ENCODE peak calls at places on chromosomes 3 and 15, in four cellular contexts. One of them, this sample, is unnamed.

GRCh38 chr3:449711-450110 is 253.1 kb downstream of the CHL1 start:
- DNase-seq in transverse colon: no peak
- DNase-seq in foreskin fibroblast: no peak
- DNase-seq in psoas muscle: no peak
- DNase-seq in this sample: no peak

GRCh38 chr3:54917862-54918261 is 10.0 kb downstream of the LRTM1 start:
- DNase-seq in transverse colon: no peak
- DNase-seq in foreskin fibroblast: no peak
- DNase-seq in psoas muscle: no peak
- DNase-seq in this sample: no peak

GRCh38 chr3:32835943-32836342 is 18.1 kb downstream of the TRIM71 start:
- DNase-seq in transverse colon: no peak
- DNase-seq in foreskin fibroblast: no peak
- DNase-seq in psoas muscle: no peak
- DNase-seq in this sample: no peak

GRCh38 chr15:47037003-47037402 is 680.3 kb upstream of the SEMA6D start:
- DNase-seq in transverse colon: no peak
- DNase-seq in foreskin fibroblast: no peak
- DNase-seq in psoas muscle: no peak
- DNase-seq in this sample: no peak

GRCh38 chr3:73625124-73625665 is 454 bp upstream of the PDZRN3 start:
- DNase-seq in transverse colon: no peak
- DNase-seq in foreskin fibroblast: peak; percentile 63
- DNase-seq in psoas muscle: no peak
- DNase-seq in this sample: no peak

GRCh38 chr15:36632196-36632595 is 52.8 kb downstream of the CDIN1 start:
- DNase-seq in transverse colon: no peak
- DNase-seq in foreskin fibroblast: peak; percentile 53
- DNase-seq in psoas muscle: no peak
- DNase-seq in this sample: no peak

GRCh38 chr3:72489916-72490315 is 358.3 kb downstream of the SHQ1 start:
- DNase-seq in transverse colon: no peak
- DNase-seq in foreskin fibroblast: no peak
- DNase-seq in psoas muscle: no peak
- DNase-seq in this sample: peak; percentile 34

GRCh38 chr3:185959609-185960517 is 22.0 kb upstream of the TRA2B start:
- DNase-seq in transverse colon: peak; percentile 64
- DNase-seq in foreskin fibroblast: peak; percentile 75
- DNase-seq in psoas muscle: no peak
- DNase-seq in this sample: no peak

GRCh38 chr3:31170932-31171670 is 276.6 kb upstream of the GADL1 start:
- DNase-seq in transverse colon: no peak
- DNase-seq in foreskin fibroblast: peak; percentile 8
- DNase-seq in psoas muscle: no peak
- DNase-seq in this sample: no peak

GRCh38 chr3:107664614-107665013 is 141.9 kb downstream of the BBX start:
- DNase-seq in transverse colon: no peak
- DNase-seq in foreskin fibroblast: no peak
- DNase-seq in psoas muscle: no peak
- DNase-seq in this sample: no peak

GRCh38 chr3:111763968-111764367 is 95.1 kb upstream of the PHLDB2 start:
- DNase-seq in transverse colon: no peak
- DNase-seq in foreskin fibroblast: peak; percentile 58
- DNase-seq in psoas muscle: no peak
- DNase-seq in this sample: no peak

GRCh38 chr15:39363761-39364586 is 216.9 kb upstream of the THBS1 start:
- DNase-seq in transverse colon: no peak
- DNase-seq in foreskin fibroblast: peak; percentile 88
- DNase-seq in psoas muscle: no peak
- DNase-seq in this sample: no peak

GRCh38 chr3:61564405-61565059 is 3.2 kb downstream of the PTPRG start:
- DNase-seq in transverse colon: peak; percentile 85
- DNase-seq in foreskin fibroblast: peak; percentile 72
- DNase-seq in psoas muscle: peak; percentile 83
- DNase-seq in this sample: no peak

GRCh38 chr3:17640466-17640865 is 102.0 kb downstream of the TBC1D5 start:
- DNase-seq in transverse colon: no peak
- DNase-seq in foreskin fibroblast: peak; percentile 24
- DNase-seq in psoas muscle: no peak
- DNase-seq in this sample: no peak

GRCh38 chr3:16940769-16941683 is 56.3 kb downstream of the PLCL2 start:
- DNase-seq in transverse colon: no peak
- DNase-seq in foreskin fibroblast: no peak
- DNase-seq in psoas muscle: no peak
- DNase-seq in this sample: no peak

GRCh38 chr3:159266779-159267178 is 464.9 kb downstream of the MFSD1 start:
- DNase-seq in transverse colon: no peak
- DNase-seq in foreskin fibroblast: no peak
- DNase-seq in psoas muscle: no peak
- DNase-seq in this sample: no peak

GRCh38 chr3:101913173-101913572 is 63.9 kb downstream of the NFKBIZ start:
- DNase-seq in transverse colon: no peak
- DNase-seq in foreskin fibroblast: no peak
- DNase-seq in psoas muscle: no peak
- DNase-seq in this sample: no peak

GRCh38 chr3:195767792-195768191 is 43.9 kb downstream of the MUC4 start:
- DNase-seq in transverse colon: no peak
- DNase-seq in foreskin fibroblast: no peak
- DNase-seq in psoas muscle: no peak
- DNase-seq in this sample: peak; percentile 10

GRCh38 chr3:100269410-100270217 is 8.8 kb downstream of the TBC1D23 start:
- DNase-seq in transverse colon: no peak
- DNase-seq in foreskin fibroblast: peak; percentile 94
- DNase-seq in psoas muscle: no peak
- DNase-seq in this sample: no peak

GRCh38 chr3:167032267-167032876 is 347.7 kb downstream of the ZBBX start:
- DNase-seq in transverse colon: no peak
- DNase-seq in foreskin fibroblast: no peak
- DNase-seq in psoas muscle: no peak
- DNase-seq in this sample: no peak
- TF ChIP-seq CTCF in transverse colon: peak; percentile 27
- TF ChIP-seq CTCF in foreskin fibroblast: no peak
- TF ChIP-seq CTCF in psoas muscle: no peak
- TF ChIP-seq CTCF in this sample: peak; percentile 79

GRCh38 chr15:72948662-72949061 is 103.6 kb upstream of the NEO1 start:
- DNase-seq in transverse colon: no peak
- DNase-seq in foreskin fibroblast: no peak
- DNase-seq in psoas muscle: no peak
- DNase-seq in this sample: no peak

GRCh38 chr15:72947709-72948108 is 104.6 kb upstream of the NEO1 start:
- DNase-seq in transverse colon: no peak
- DNase-seq in foreskin fibroblast: no peak
- DNase-seq in psoas muscle: no peak
- DNase-seq in this sample: no peak

GRCh38 chr15:72953306-72953705 is 99.0 kb upstream of the NEO1 start:
- DNase-seq in transverse colon: no peak
- DNase-seq in foreskin fibroblast: no peak
- DNase-seq in psoas muscle: no peak
- DNase-seq in this sample: no peak

DNA sequence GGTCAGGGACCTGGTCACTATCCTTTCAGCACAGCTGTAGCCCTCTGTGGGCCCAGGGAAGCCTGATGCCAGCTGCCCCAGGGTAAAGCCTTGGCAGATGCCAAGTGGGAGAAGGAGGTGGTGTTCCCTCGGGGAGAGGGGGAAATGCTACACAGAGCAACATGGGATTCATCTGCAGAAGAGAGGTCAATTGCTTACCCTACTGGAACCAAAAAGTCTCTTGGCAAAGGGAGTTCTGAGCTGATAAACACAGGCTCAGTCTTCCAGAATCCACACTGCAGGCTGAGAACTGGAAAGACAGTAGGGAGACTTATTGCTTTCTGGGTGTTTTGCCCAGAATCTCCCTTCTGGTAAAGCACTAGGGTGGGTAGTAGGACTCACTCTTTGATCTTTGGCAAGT is 100.1 kb upstream of the NEO1 start:
- DNase-seq in transverse colon: no peak
- DNase-seq in foreskin fibroblast: no peak
- DNase-seq in psoas muscle: no peak
- DNase-seq in this sample: no peak
- TF ChIP-seq CTCF in transverse colon: no peak
- TF ChIP-seq CTCF in foreskin fibroblast: no peak
- TF ChIP-seq CTCF in psoas muscle: no peak
- TF ChIP-seq CTCF in this sample: no peak

GRCh38 chr15:74311734-74312444 is 55.6 kb downstream of the CYP11A1 start:
- DNase-seq in transverse colon: no peak
- DNase-seq in foreskin fibroblast: no peak
- DNase-seq in psoas muscle: no peak
- DNase-seq in this sample: no peak
- TF ChIP-seq CTCF in transverse colon: peak; percentile 19
- TF ChIP-seq CTCF in foreskin fibroblast: peak; percentile 64
- TF ChIP-seq CTCF in psoas muscle: peak; percentile 34
- TF ChIP-seq CTCF in this sample: peak; percentile 28

DNA sequence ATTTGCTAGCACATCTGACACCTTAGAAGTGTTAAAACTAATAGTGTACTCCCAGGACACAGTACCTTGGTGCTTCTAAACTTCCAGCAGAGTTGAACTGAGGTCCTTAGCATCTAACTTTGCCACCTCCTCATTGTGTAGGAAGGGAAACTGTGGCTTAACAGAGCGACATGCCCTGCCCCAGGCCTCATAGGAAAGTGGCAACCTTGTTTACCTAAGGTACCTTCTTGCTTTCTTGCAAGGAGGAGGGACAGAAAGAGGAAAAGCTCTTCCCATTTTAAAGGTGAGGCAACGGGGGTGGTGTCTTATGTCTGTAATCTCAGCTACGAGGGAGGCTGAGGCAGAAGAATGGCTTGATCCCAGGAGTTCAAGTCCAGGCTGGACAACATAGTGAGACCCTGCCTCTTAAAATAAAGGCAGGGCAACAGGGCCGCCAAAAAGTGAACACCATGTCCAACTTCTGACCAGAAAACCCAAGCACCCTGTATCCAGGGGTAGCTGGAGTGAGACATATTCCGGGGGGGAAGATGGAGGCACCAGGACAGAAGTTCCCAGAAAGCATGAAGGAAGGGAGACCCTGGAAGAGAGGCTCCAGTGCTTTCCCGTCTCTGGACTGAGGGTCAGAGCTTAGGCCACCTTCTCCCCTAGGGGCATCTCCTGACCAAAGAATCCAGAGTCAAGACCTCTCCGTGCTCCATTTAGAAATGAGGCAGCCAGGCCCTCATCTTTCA is 540 bp upstream of the KLHL40 start:
- DNase-seq in transverse colon: no peak
- DNase-seq in foreskin fibroblast: no peak
- DNase-seq in psoas muscle: no peak
- DNase-seq in this sample: no peak
- TF ChIP-seq CTCF in transverse colon: no peak
- TF ChIP-seq CTCF in foreskin fibroblast: no peak
- TF ChIP-seq CTCF in psoas muscle: no peak
- TF ChIP-seq CTCF in this sample: no peak

DNA sequence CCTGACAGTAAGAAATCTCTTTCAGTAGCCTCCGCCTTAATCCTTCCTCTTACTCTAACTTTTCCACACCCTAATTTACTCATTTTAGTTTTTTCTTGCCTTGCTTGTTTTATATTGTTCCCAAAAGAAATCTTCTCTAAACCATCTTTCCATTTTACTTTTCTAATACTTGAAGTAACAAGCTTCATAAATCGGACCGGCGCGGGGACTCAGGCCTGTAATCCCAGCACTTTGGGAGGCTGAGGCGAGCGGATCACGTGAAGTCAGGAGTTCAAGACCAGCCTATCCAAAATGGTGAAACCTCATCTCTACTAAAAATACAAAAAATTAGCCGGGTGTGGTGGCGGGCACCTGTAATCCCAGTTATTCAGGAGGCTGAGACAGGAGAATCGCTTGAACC is 17.3 kb downstream of the ZNF148 start:
- DNase-seq in transverse colon: no peak
- DNase-seq in foreskin fibroblast: no peak
- DNase-seq in psoas muscle: no peak
- DNase-seq in this sample: no peak
- TF ChIP-seq CTCF in transverse colon: no peak
- TF ChIP-seq CTCF in foreskin fibroblast: no peak
- TF ChIP-seq CTCF in psoas muscle: no peak
- TF ChIP-seq CTCF in this sample: no peak

GRCh38 chr3:76570436-76571057 is 469.4 kb upstream of the ROBO2 start:
- DNase-seq in transverse colon: no peak
- DNase-seq in foreskin fibroblast: no peak
- DNase-seq in psoas muscle: no peak
- DNase-seq in this sample: no peak
- TF ChIP-seq CTCF in transverse colon: peak; percentile 49
- TF ChIP-seq CTCF in foreskin fibroblast: peak; percentile 56
- TF ChIP-seq CTCF in psoas muscle: peak; percentile 21
- TF ChIP-seq CTCF in this sample: peak; percentile 65